ENCODE peak calls at places on chromosome 16, in seven cellular contexts. P is fibroblast of lung, B is brain microvascular endothelial cell, E is NCI-H524, V is type B pancreatic cell, M is GM03348, C is cerebellar nuclear complex. I is an unnamed sample.

GRCh38 chr16:56964243-56965148 is 2.7 kb downstream of the CETP start:
- DNase-seq in P (peak), B (peak), E (peak), V (peak), M (peak), C (no peak), I (peak)

GRCh38 chr16:29943846-29944669 is 17.8 kb upstream of the TMEM219 start:
- DNase-seq in P (peak), B (peak), E (peak), V (no peak), M (peak), C (no peak), I (peak)

GRCh38 chr16:86089986-86090385 is 191.0 kb downstream of the IRF8 start:
- DNase-seq in P (no peak), B (no peak), E (no peak), V (no peak), M (no peak), C (no peak), I (no peak)

GRCh38 chr16:19783847-19784736 is 66.0 kb downstream of the IQCK start:
- DNase-seq in P (no peak), B (no peak), E (no peak), V (peak), M (no peak), C (no peak), I (no peak)

GRCh38 chr16:80931985-80932720 is 74.5 kb downstream of the CMC2 start:
- DNase-seq in P (peak), B (peak), E (peak), V (peak), M (peak), C (peak), I (peak)

GRCh38 chr16:31702796-31703195 is 170.8 kb upstream of the ZNF267 start:
- DNase-seq in P (no peak), B (no peak), E (no peak), V (no peak), M (no peak), C (no peak), I (no peak)

GRCh38 chr16:86584726-86585721 is 6.7 kb downstream of the FOXL1 start:
- DNase-seq in P (peak), B (peak), E (no peak), V (peak), M (no peak), C (no peak), I (peak)

GRCh38 chr16:3256146-3256875 is at the start of gene MEFV:
- DNase-seq in P (peak), B (no peak), E (no peak), V (no peak), M (no peak), C (no peak), I (peak)

GRCh38 chr16:50884066-50884860 is 142.4 kb downstream of the CYLD start:
- DNase-seq in P (no peak), B (no peak), E (no peak), V (no peak), M (no peak), C (no peak), I (no peak)

GRCh38 chr16:2449118-2449517 is 10.8 kb upstream of the TEDC2 start:
- DNase-seq in P (no peak), B (no peak), E (no peak), V (no peak), M (no peak), C (no peak), I (no peak)

GRCh38 chr16:86888240-86889044 is 310.1 kb downstream of the FOXL1 start:
- DNase-seq in P (no peak), B (no peak), E (no peak), V (no peak), M (no peak), C (no peak), I (peak)

GRCh38 chr16:27245276-27246231 is 23.0 kb downstream of the NSMCE1 start:
- DNase-seq in P (peak), B (peak), E (no peak), V (peak), M (peak), C (peak), I (peak)

GRCh38 chr16:24013733-24014645 is 178.2 kb downstream of the PRKCB start:
- DNase-seq in P (no peak), B (no peak), E (no peak), V (no peak), M (no peak), C (peak), I (no peak)

GRCh38 chr16:79437764-79438728 is 162.5 kb downstream of the MAF start:
- DNase-seq in P (peak), B (peak), E (no peak), V (peak), M (no peak), C (no peak), I (peak)

GRCh38 chr16:1013593-1013900 is 32.0 kb downstream of the SOX8 start:
- DNase-seq in P (no peak), B (no peak), E (no peak), V (no peak), M (no peak), C (no peak), I (no peak)

GRCh38 chr16:50742521-50743150 is 750 bp downstream of the CYLD start:
- DNase-seq in P (peak), B (no peak), E (no peak), V (no peak), M (peak), C (no peak), I (peak)

GRCh38 chr16:58885528-58886170 is 151.5 kb upstream of the GOT2 start:
- DNase-seq in P (no peak), B (no peak), E (no peak), V (no peak), M (no peak), C (no peak), I (no peak)

GRCh38 chr16:31707743-31708335 is 165.8 kb upstream of the ZNF267 start:
- DNase-seq in P (no peak), B (no peak), E (no peak), V (no peak), M (peak), C (no peak), I (no peak)

GRCh38 chr16:1678500-1679098 is 520 bp downstream of the JPT2 start:
- DNase-seq in P (peak), B (peak), E (peak), V (no peak), M (no peak), C (no peak), I (peak)

GRCh38 chr16:83789642-83790401 is 18.0 kb upstream of the HSBP1 start:
- DNase-seq in P (no peak), B (no peak), E (no peak), V (no peak), M (no peak), C (no peak), I (no peak)

GRCh38 chr16:71421911-71422310 is 19.9 kb downstream of the TLE7 start:
- DNase-seq in P (no peak), B (peak), E (no peak), V (no peak), M (peak), C (no peak), I (peak)

GRCh38 chr16:29987371-29988085 is 7.9 kb downstream of the HIRIP3 start:
- DNase-seq in P (no peak), B (no peak), E (no peak), V (no peak), M (no peak), C (no peak), I (no peak)

GRCh38 chr16:84423416-84423837 is 55.1 kb downstream of the ATP2C2 start:
- DNase-seq in P (peak), B (peak), E (no peak), V (no peak), M (peak), C (no peak), I (peak)

GRCh38 chr16:89598199-89598598 is 15.2 kb upstream of the DPEP1 start:
- DNase-seq in P (no peak), B (peak), E (peak), V (no peak), M (peak), C (no peak), I (peak)

GRCh38 chr16:72974142-72974769 is 73.7 kb downstream of the ZFHX3 start:
- DNase-seq in P (no peak), B (no peak), E (no peak), V (no peak), M (no peak), C (no peak), I (peak)